ENCODE peak calls at places on chromosomes 5 and 9, in five cellular contexts. Y is WTC11, W is GM12878, Z is H1, F is HepG2. S is an unnamed sample.

GRCh38 chr5:141811287-141812155 is 66.7 kb downstream of the PCDH1 start:
- DNase-seq in Y (peak), W (no peak), Z (peak), F (peak), S (peak)

GRCh38 chr9:119302988-119303698 is 66.1 kb downstream of the BRINP1 start:
- DNase-seq in Y (no peak), W (no peak), Z (no peak), F (no peak), S (no peak)

GRCh38 chr9:128214571-128215490 is 11.7 kb downstream of the DNM1 start:
- DNase-seq in Y (no peak), W (no peak), Z (no peak), F (no peak), S (peak)

GRCh38 chr9:69976165-69976564 is 67.5 kb upstream of the MAMDC2 start:
- DNase-seq in Y (no peak), W (no peak), Z (no peak), F (no peak), S (no peak)

GRCh38 chr5:132364319-132364718 is 5.2 kb upstream of the SLC22A5 start:
- DNase-seq in Y (no peak), W (no peak), Z (no peak), F (no peak), S (no peak)

GRCh38 chr9:81202292-81202691 is 487.1 kb downstream of the TLE1 start:
- DNase-seq in Y (no peak), W (no peak), Z (no peak), F (no peak), S (no peak)

GRCh38 chr5:2686725-2687124 is 64.8 kb downstream of the IRX2 start:
- DNase-seq in Y (peak), W (no peak), Z (no peak), F (no peak), S (no peak)

GRCh38 chr9:38359689-38360385 is 32.7 kb upstream of the ALDH1B1 start:
- DNase-seq in Y (no peak), W (no peak), Z (no peak), F (no peak), S (no peak)

GRCh38 chr9:84057662-84058061 is 77.1 kb downstream of the RMI1 start:
- DNase-seq in Y (no peak), W (no peak), Z (no peak), F (no peak), S (no peak)

GRCh38 chr5:151094054-151094858 is 13.4 kb upstream of the TNIP1 start:
- DNase-seq in Y (no peak), W (no peak), Z (no peak), F (no peak), S (no peak)

GRCh38 chr5:73748510-73749410 is 122.8 kb downstream of the ARHGEF28 start:
- DNase-seq in Y (no peak), W (no peak), Z (no peak), F (no peak), S (no peak)

GRCh38 chr9:114003756-114004155 is 74.3 kb downstream of the AMBP start:
- DNase-seq in Y (no peak), W (no peak), Z (no peak), F (no peak), S (no peak)

GRCh38 chr9:99634185-99634584 is 187.5 kb upstream of the NR4A3 start:
- DNase-seq in Y (no peak), W (no peak), Z (no peak), F (no peak), S (no peak)

GRCh38 chr5:6504677-6505414 is 56.2 kb downstream of the UBE2QL1 start:
- DNase-seq in Y (no peak), W (no peak), Z (no peak), F (no peak), S (no peak)

GRCh38 chr5:149392718-149393117 is 13.6 kb upstream of the IL17B start:
- DNase-seq in Y (no peak), W (no peak), Z (no peak), F (no peak), S (no peak)

GRCh38 chr9:136510561-136510960 is 27.7 kb upstream of the SEC16A start:
- DNase-seq in Y (no peak), W (no peak), Z (no peak), F (no peak), S (no peak)

GRCh38 chr9:126147620-126148522 is 178.8 kb upstream of the MVB12B start:
- DNase-seq in Y (no peak), W (no peak), Z (peak), F (no peak), S (no peak)

GRCh38 chr5:76166886-76167576 is 83.8 kb downstream of the SV2C start:
- DNase-seq in Y (no peak), W (no peak), Z (no peak), F (no peak), S (no peak)

GRCh38 chr5:146426853-146427618 is 20.1 kb upstream of the TCERG1 start:
- DNase-seq in Y (no peak), W (no peak), Z (no peak), F (peak), S (peak)

GRCh38 chr5:103428923-103429322 is 133.7 kb downstream of the NUDT12 start:
- DNase-seq in Y (no peak), W (no peak), Z (no peak), F (no peak), S (no peak)

GRCh38 chr5:32753765-32754164 is 42.6 kb downstream of the NPR3 start:
- DNase-seq in Y (no peak), W (no peak), Z (no peak), F (no peak), S (no peak)

GRCh38 chr5:129591508-129592160 is 131.5 kb downstream of the ADAMTS19 start:
- DNase-seq in Y (no peak), W (no peak), Z (no peak), F (no peak), S (no peak)

GRCh38 chr5:81965510-81965909 is 6.3 kb upstream of the ATG10 start:
- DNase-seq in Y (no peak), W (no peak), Z (no peak), F (no peak), S (no peak)

GRCh38 chr5:108531367-108532211 is 149.7 kb upstream of the FBXL17 start:
- DNase-seq in Y (no peak), W (no peak), Z (no peak), F (peak), S (peak)

GRCh38 chr9:130535818-130536521 is 43.4 kb upstream of the FUBP3 start:
- DNase-seq in Y (peak), W (no peak), Z (no peak), F (peak), S (peak)

GRCh38 chr5:146751781-146752401 is 126.7 kb downstream of the PPP2R2B start:
- DNase-seq in Y (no peak), W (peak), Z (no peak), F (no peak), S (no peak)

GRCh38 chr5:92378961-92379611 is 996.0 kb upstream of the ARRDC3 start:
- DNase-seq in Y (peak), W (no peak), Z (peak), F (no peak), S (no peak)

GRCh38 chr5:38660194-38660668 is 103.8 kb upstream of the LIFR start:
- DNase-seq in Y (peak), W (no peak), Z (no peak), F (peak), S (peak)

GRCh38 chr5:175671013-175671412 is 13.1 kb downstream of the HRH2 start:
- DNase-seq in Y (no peak), W (no peak), Z (no peak), F (no peak), S (no peak)

GRCh38 chr5:133883916-133884315 is 84.5 kb downstream of the C5orf15 start:
- DNase-seq in Y (no peak), W (no peak), Z (no peak), F (no peak), S (no peak)

GRCh38 chr9:6024035-6024554 is 8.7 kb upstream of the RANBP6 start:
- DNase-seq in Y (no peak), W (no peak), Z (peak), F (peak), S (peak)

DNA sequence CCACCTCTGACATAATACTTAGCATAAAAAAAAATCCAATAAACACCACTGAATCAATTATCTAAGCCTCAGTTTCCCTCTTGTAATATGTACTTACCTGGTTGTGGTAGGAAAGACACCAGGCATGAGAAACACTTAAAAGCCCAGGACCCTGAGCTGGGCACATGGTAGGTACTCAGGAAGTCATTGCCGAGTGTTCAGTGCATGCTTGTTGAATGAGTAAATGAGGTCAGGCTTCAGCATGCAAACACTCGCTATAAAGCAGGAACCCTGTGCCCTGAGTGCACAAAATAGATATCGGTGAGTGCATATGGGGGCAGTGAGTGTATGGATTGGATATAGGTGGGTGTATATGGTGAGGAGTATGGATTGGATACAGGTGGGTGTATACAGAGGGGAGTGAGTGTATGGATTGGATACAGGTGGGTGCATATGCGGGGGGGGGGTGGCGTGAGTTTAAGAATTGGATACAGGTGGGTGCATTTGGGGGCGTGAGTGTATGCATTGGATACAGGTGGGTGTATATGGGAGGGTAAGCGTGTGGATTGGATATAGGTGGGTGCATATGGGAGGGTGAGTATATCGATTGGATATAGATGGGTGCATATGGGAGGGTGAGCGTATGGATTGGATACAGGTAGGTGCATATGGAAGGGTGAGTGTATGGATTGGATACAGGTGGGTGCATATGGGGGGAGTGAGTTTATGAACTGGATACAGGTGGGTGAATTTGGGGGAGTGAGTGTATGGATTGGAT is 194.3 kb upstream of the MSX2 start:
- DNase-seq in Y (no peak), W (no peak), Z (no peak), F (no peak), S (no peak)
- TF ChIP-seq ATF3 in Y (no peak), W (no peak), Z (no peak), F (no peak), S (no peak)

DNA sequence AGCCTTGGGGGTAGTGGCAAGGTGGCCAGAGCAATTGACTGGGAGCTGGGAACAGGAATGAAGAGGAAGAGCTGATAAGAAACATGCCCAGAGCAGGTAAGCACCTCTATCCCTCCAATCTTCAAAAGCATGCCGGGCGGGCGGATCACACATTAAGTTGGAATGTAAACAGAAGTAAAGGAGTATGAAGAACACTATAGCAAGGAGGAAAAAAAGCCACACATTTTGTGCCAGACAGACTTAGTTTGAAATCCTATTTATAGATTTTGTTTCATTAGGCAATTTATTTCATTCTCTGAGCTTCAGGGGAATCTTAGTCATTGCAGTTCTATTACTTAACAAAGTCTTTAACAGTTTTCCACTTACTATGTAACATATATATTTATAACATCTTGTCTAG is 173.9 kb upstream of the TNC start:
- DNase-seq in Y (no peak), W (no peak), Z (no peak), F (no peak), S (no peak)
- TF ChIP-seq ATF2 in Y (no peak), W (no peak), Z (no peak), F (no peak), S (no peak)

GRCh38 chr9:106771618-106772017 is 91.3 kb upstream of the ZNF462 start:
- DNase-seq in Y (no peak), W (no peak), Z (no peak), F (no peak), S (no peak)
- TF ChIP-seq ATF3 in Y (no peak), W (no peak), Z (no peak), F (no peak), S (no peak)

GRCh38 chr9:133490865-133491655 is 12.2 kb upstream of the SLC2A6 start:
- DNase-seq in Y (no peak), W (no peak), Z (no peak), F (no peak), S (no peak)
- TF ChIP-seq ATF2 in Y (no peak), W (no peak), Z (no peak), F (no peak), S (no peak)

GRCh38 chr9:80085668-80086067 is 513.9 kb downstream of the TLE4 start:
- DNase-seq in Y (no peak), W (no peak), Z (no peak), F (no peak), S (no peak)
- TF ChIP-seq ATF3 in Y (no peak), W (no peak), Z (no peak), F (no peak), S (no peak)

DNA sequence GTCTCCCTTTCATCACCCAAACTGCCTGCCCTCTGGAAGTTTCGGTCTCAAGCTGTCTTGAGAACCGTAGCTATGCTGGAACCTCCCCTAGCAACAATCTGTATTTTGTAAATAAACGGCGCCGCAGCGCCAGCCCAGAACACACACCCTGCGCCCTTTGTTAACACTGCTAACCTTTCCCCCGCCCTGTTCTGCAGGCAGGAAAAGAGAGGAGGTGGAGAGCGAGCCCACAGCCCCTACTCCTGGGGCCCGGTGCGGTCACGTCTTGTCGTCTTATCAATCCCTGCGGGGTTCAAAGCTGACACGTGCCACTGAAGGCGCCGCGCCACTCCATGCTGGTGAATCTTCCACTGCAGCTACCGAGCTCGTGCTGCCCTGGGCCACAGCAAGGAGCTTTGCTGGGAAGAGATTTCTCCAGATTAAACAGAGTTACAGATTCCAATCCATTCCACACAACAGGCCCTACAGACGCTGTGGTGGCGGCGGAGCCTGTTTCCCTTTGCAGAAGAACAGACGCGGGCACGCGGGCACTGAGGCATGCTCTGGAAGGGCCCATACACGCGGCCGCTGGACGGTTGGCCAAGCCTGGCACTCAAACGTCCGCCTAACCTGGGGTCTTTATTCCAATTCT is 25.3 kb downstream of the ZDHHC11B start:
- DNase-seq in Y (no peak), W (no peak), Z (no peak), F (peak), S (peak)
- TF ChIP-seq ATF2 in Y (no peak), W (no peak), Z (no peak), F (peak), S (no peak)